ENCODE peak calls at places on chromosome 16, in ten cellular contexts. D is neural progenitor cell, H is iris pigment epithelial cell, T is cerebellar cortex, Y is ACHN, P is endothelial cell, I is HEK293T, R is cardiac muscle cell, L is body of pancreas, K is ovary. Z is an unnamed sample.

GRCh38 chr16:75351183-75351582 is 82.1 kb downstream of the CFDP1 start:
- DNase-seq in H (peak), T (no peak), D (no peak), K (no peak), I (no peak), L (no peak), Y (peak), P (no peak), R (no peak), Z (no peak)

GRCh38 chr16:27241658-27242057 is 26.9 kb downstream of the NSMCE1 start:
- DNase-seq in H (peak), L (no peak), I (no peak), D (no peak), R (no peak), P (no peak), Y (no peak), T (no peak), K (no peak), Z (no peak)

GRCh38 chr16:59385953-59386352 is 651.8 kb upstream of the GOT2 start:
- DNase-seq in H (peak), P (no peak), I (no peak), T (no peak), D (no peak), R (no peak), Y (no peak), L (no peak), K (no peak), Z (no peak)

GRCh38 chr16:89720520-89720858 is 209 bp downstream of the VPS9D1 start:
- DNase-seq in Y (peak), L (peak), P (peak), R (peak), H (peak), D (peak), K (peak), T (peak), I (peak), Z (no peak)

GRCh38 chr16:10947211-10947787 is 2.9 kb downstream of the CLEC16A start:
- DNase-seq in D (no peak), I (no peak), K (no peak), P (no peak), H (no peak), R (no peak), Y (no peak), T (no peak), L (no peak), Z (no peak)

GRCh38 chr16:58196898-58197313 is 1.0 kb downstream of the CSNK2A2 start:
- DNase-seq in R (no peak), P (no peak), L (no peak), T (peak), D (peak), K (no peak), Y (peak), H (peak), I (peak), Z (no peak)

GRCh38 chr16:50440531-50440930 is 71.7 kb upstream of the BRD7 start:
- DNase-seq in H (no peak), Y (no peak), T (no peak), L (no peak), P (no peak), K (no peak), I (no peak), D (no peak), R (no peak), Z (peak)

GRCh38 chr16:20300312-20301097 is 26.8 kb downstream of the GP2 start:
- DNase-seq in D (peak), K (no peak), Y (peak), P (peak), H (peak), L (peak), I (peak), R (peak), T (peak), Z (peak)

GRCh38 chr16:27973678-27974077 is 89.8 kb downstream of the GSG1L start:
- DNase-seq in D (no peak), I (no peak), T (no peak), P (peak), R (no peak), L (no peak), Y (no peak), K (no peak), H (no peak), Z (no peak)

GRCh38 chr16:17965131-17965530 is 371.4 kb downstream of the NPIPA8 start:
- DNase-seq in L (no peak), T (no peak), P (no peak), K (no peak), Y (no peak), D (no peak), I (no peak), H (no peak), R (no peak), Z (no peak)

GRCh38 chr16:9525037-9525436 is 433.6 kb downstream of the HAPSTR1 start:
- DNase-seq in T (no peak), I (no peak), D (no peak), R (no peak), Y (no peak), L (no peak), K (no peak), P (no peak), H (no peak), Z (no peak)

GRCh38 chr16:80792031-80792430 is 12.4 kb downstream of the CDYL2 start:
- DNase-seq in K (no peak), P (no peak), T (no peak), R (no peak), I (no peak), D (no peak), Y (no peak), H (no peak), L (no peak), Z (no peak)

GRCh38 chr16:2520097-2520783 is at the start of gene AMDHD2:
- DNase-seq in L (peak), P (peak), Y (peak), T (peak), R (peak), H (peak), K (peak), D (peak), I (peak), Z (peak)

GRCh38 chr16:66254106-66254505 is 112.4 kb upstream of the CDH5 start:
- DNase-seq in P (no peak), L (no peak), H (no peak), I (no peak), Y (no peak), K (no peak), T (no peak), D (no peak), R (no peak), Z (no peak)

GRCh38 chr16:22782299-22782698 is 31.7 kb upstream of the HS3ST2 start:
- DNase-seq in P (peak), I (no peak), D (peak), L (no peak), K (no peak), T (no peak), H (no peak), Y (no peak), R (no peak), Z (no peak)

GRCh38 chr16:29806096-29806579 is at the start of gene MAZ:
- DNase-seq in T (no peak), D (no peak), Y (no peak), H (no peak), P (no peak), R (no peak), I (no peak), L (no peak), K (no peak), Z (no peak)

GRCh38 chr16:27455700-27456099 is 53.7 kb downstream of the IL21R start:
- DNase-seq in P (peak), R (no peak), I (no peak), Y (no peak), L (no peak), D (no peak), K (no peak), H (peak), T (no peak), Z (no peak)

GRCh38 chr16:15487336-15488284 is 53.2 kb downstream of the BMERB1 start:
- DNase-seq in Y (no peak), K (no peak), T (no peak), D (no peak), H (no peak), P (no peak), L (no peak), I (no peak), R (no peak), Z (no peak)

GRCh38 chr16:85536073-85536410 is 77.1 kb upstream of the GSE1 start:
- DNase-seq in P (no peak), T (no peak), L (peak), R (no peak), I (no peak), H (no peak), D (no peak), Y (no peak), K (no peak), Z (no peak)

GRCh38 chr16:75576384-75576811 is 10.2 kb downstream of the GABARAPL2 start:
- DNase-seq in H (no peak), P (no peak), L (no peak), K (no peak), R (no peak), Y (no peak), I (no peak), D (no peak), T (no peak), Z (no peak)

GRCh38 chr16:83913234-83913633 is 14.3 kb downstream of the MLYCD start:
- DNase-seq in D (peak), H (no peak), Y (no peak), L (no peak), P (no peak), K (no peak), T (no peak), I (no peak), R (no peak), Z (no peak)

GRCh38 chr16:84541999-84542876 is 37.8 kb upstream of the MEAK7 start:
- DNase-seq in T (no peak), D (no peak), K (no peak), L (no peak), H (peak), Y (no peak), P (no peak), I (no peak), R (no peak), Z (no peak)

GRCh38 chr16:49969356-49970030 is 55.5 kb upstream of the CNEP1R1 start:
- DNase-seq in D (peak), R (peak), I (peak), K (peak), P (no peak), Y (no peak), H (no peak), L (no peak), T (no peak), Z (no peak)

GRCh38 chr16:23843143-23843542 is 7.4 kb downstream of the PRKCB start:
- DNase-seq in K (no peak), T (no peak), D (no peak), P (no peak), R (no peak), L (no peak), Y (no peak), H (no peak), I (no peak), Z (no peak)

GRCh38 chr16:84181144-84181915 is 5.5 kb downstream of the TAF1C start:
- DNase-seq in L (no peak), K (no peak), Y (no peak), H (no peak), D (no peak), I (no peak), P (no peak), T (no peak), R (no peak), Z (no peak)

GRCh38 chr16:57709663-57710062 is 15.1 kb downstream of the DRC7 start:
- DNase-seq in I (no peak), K (no peak), R (no peak), P (no peak), H (no peak), D (no peak), L (no peak), Y (no peak), T (no peak), Z (no peak)

GRCh38 chr16:53518550-53519416 is 15.8 kb upstream of the AKTIP start:
- DNase-seq in T (no peak), I (no peak), P (peak), L (no peak), K (no peak), R (no peak), H (peak), Y (no peak), D (no peak), Z (peak)

Z was measured in ureter.